ENCODE peak calls at places on chromosomes 12 and 14, in nine cellular contexts. One of them, this sample, is unnamed.

GRCh38 chr12:6863586-6864321 is 3.6 kb upstream of the TPI1 start:
- DNase-seq in stimulated activated CD4-positive, alpha-beta T cell treated with anti-CD3 and anti-CD28 coated beads, Interleukin-4, amount 100 ng/mL, for 48 hours: no peak
- DNase-seq in fibroblast of the aortic adventitia: no peak
- DNase-seq in naive thymus-derived CD8-positive, alpha-beta T cell: no peak
- DNase-seq in cardiac fibroblast: no peak
- DNase-seq in AG20443: no peak
- DNase-seq in stimulated activated CD8-positive, alpha-beta memory T cell treated with anti-CD3 and anti-CD28 coated beads, Interleukin-15, amount 100 ng/mL, for 48 hours: no peak
- DNase-seq in EH: peak
- DNase-seq in nephron progenitor cell: no peak
- DNase-seq in this sample: no peak

GRCh38 chr12:126389215-126389841 is 1324.1 kb downstream of the AACS start:
- DNase-seq in stimulated activated CD4-positive, alpha-beta T cell treated with anti-CD3 and anti-CD28 coated beads, Interleukin-4, amount 100 ng/mL, for 48 hours: no peak
- DNase-seq in fibroblast of the aortic adventitia: peak
- DNase-seq in naive thymus-derived CD8-positive, alpha-beta T cell: no peak
- DNase-seq in cardiac fibroblast: peak
- DNase-seq in AG20443: peak
- DNase-seq in stimulated activated CD8-positive, alpha-beta memory T cell treated with anti-CD3 and anti-CD28 coated beads, Interleukin-15, amount 100 ng/mL, for 48 hours: no peak
- DNase-seq in EH: peak
- DNase-seq in nephron progenitor cell: no peak
- DNase-seq in this sample: no peak

GRCh38 chr14:101175731-101176534 is 272.4 kb upstream of the RTL1 start:
- DNase-seq in stimulated activated CD4-positive, alpha-beta T cell treated with anti-CD3 and anti-CD28 coated beads, Interleukin-4, amount 100 ng/mL, for 48 hours: no peak
- DNase-seq in fibroblast of the aortic adventitia: no peak
- DNase-seq in naive thymus-derived CD8-positive, alpha-beta T cell: no peak
- DNase-seq in cardiac fibroblast: no peak
- DNase-seq in AG20443: no peak
- DNase-seq in stimulated activated CD8-positive, alpha-beta memory T cell treated with anti-CD3 and anti-CD28 coated beads, Interleukin-15, amount 100 ng/mL, for 48 hours: no peak
- DNase-seq in EH: no peak
- DNase-seq in nephron progenitor cell: no peak
- DNase-seq in this sample: no peak

GRCh38 chr12:122021822-122022392 is at the start of gene BCL7A:
- DNase-seq in stimulated activated CD4-positive, alpha-beta T cell treated with anti-CD3 and anti-CD28 coated beads, Interleukin-4, amount 100 ng/mL, for 48 hours: peak
- DNase-seq in fibroblast of the aortic adventitia: peak
- DNase-seq in naive thymus-derived CD8-positive, alpha-beta T cell: peak
- DNase-seq in cardiac fibroblast: peak
- DNase-seq in AG20443: peak
- DNase-seq in stimulated activated CD8-positive, alpha-beta memory T cell treated with anti-CD3 and anti-CD28 coated beads, Interleukin-15, amount 100 ng/mL, for 48 hours: no peak
- DNase-seq in EH: peak
- DNase-seq in nephron progenitor cell: peak
- DNase-seq in this sample: peak

GRCh38 chr12:124388679-124389536 is 94.0 kb downstream of the RFLNA start:
- DNase-seq in stimulated activated CD4-positive, alpha-beta T cell treated with anti-CD3 and anti-CD28 coated beads, Interleukin-4, amount 100 ng/mL, for 48 hours: peak
- DNase-seq in fibroblast of the aortic adventitia: peak
- DNase-seq in naive thymus-derived CD8-positive, alpha-beta T cell: peak
- DNase-seq in cardiac fibroblast: peak
- DNase-seq in AG20443: peak
- DNase-seq in stimulated activated CD8-positive, alpha-beta memory T cell treated with anti-CD3 and anti-CD28 coated beads, Interleukin-15, amount 100 ng/mL, for 48 hours: peak
- DNase-seq in EH: peak
- DNase-seq in nephron progenitor cell: peak
- DNase-seq in this sample: peak

GRCh38 chr12:57735952-57736742 is 2.4 kb downstream of the AGAP2 start:
- DNase-seq in stimulated activated CD4-positive, alpha-beta T cell treated with anti-CD3 and anti-CD28 coated beads, Interleukin-4, amount 100 ng/mL, for 48 hours: no peak
- DNase-seq in fibroblast of the aortic adventitia: no peak
- DNase-seq in naive thymus-derived CD8-positive, alpha-beta T cell: no peak
- DNase-seq in cardiac fibroblast: peak
- DNase-seq in AG20443: peak
- DNase-seq in stimulated activated CD8-positive, alpha-beta memory T cell treated with anti-CD3 and anti-CD28 coated beads, Interleukin-15, amount 100 ng/mL, for 48 hours: no peak
- DNase-seq in EH: peak
- DNase-seq in nephron progenitor cell: peak
- DNase-seq in this sample: no peak

GRCh38 chr14:56248442-56248841 is 130.2 kb downstream of the PELI2 start:
- DNase-seq in stimulated activated CD4-positive, alpha-beta T cell treated with anti-CD3 and anti-CD28 coated beads, Interleukin-4, amount 100 ng/mL, for 48 hours: no peak
- DNase-seq in fibroblast of the aortic adventitia: no peak
- DNase-seq in naive thymus-derived CD8-positive, alpha-beta T cell: no peak
- DNase-seq in cardiac fibroblast: no peak
- DNase-seq in AG20443: no peak
- DNase-seq in stimulated activated CD8-positive, alpha-beta memory T cell treated with anti-CD3 and anti-CD28 coated beads, Interleukin-15, amount 100 ng/mL, for 48 hours: no peak
- DNase-seq in EH: no peak
- DNase-seq in nephron progenitor cell: no peak
- DNase-seq in this sample: no peak

GRCh38 chr12:17976202-17976601 is 113.8 kb downstream of the RERGL start:
- DNase-seq in stimulated activated CD4-positive, alpha-beta T cell treated with anti-CD3 and anti-CD28 coated beads, Interleukin-4, amount 100 ng/mL, for 48 hours: no peak
- DNase-seq in fibroblast of the aortic adventitia: no peak
- DNase-seq in naive thymus-derived CD8-positive, alpha-beta T cell: no peak
- DNase-seq in cardiac fibroblast: peak
- DNase-seq in AG20443: no peak
- DNase-seq in stimulated activated CD8-positive, alpha-beta memory T cell treated with anti-CD3 and anti-CD28 coated beads, Interleukin-15, amount 100 ng/mL, for 48 hours: no peak
- DNase-seq in EH: no peak
- DNase-seq in nephron progenitor cell: peak
- DNase-seq in this sample: no peak

GRCh38 chr14:98946995-98947394 is 325.0 kb downstream of the BCL11B start:
- DNase-seq in stimulated activated CD4-positive, alpha-beta T cell treated with anti-CD3 and anti-CD28 coated beads, Interleukin-4, amount 100 ng/mL, for 48 hours: no peak
- DNase-seq in fibroblast of the aortic adventitia: no peak
- DNase-seq in naive thymus-derived CD8-positive, alpha-beta T cell: no peak
- DNase-seq in cardiac fibroblast: no peak
- DNase-seq in AG20443: no peak
- DNase-seq in stimulated activated CD8-positive, alpha-beta memory T cell treated with anti-CD3 and anti-CD28 coated beads, Interleukin-15, amount 100 ng/mL, for 48 hours: no peak
- DNase-seq in EH: no peak
- DNase-seq in nephron progenitor cell: peak
- DNase-seq in this sample: no peak

GRCh38 chr12:121217066-121217465 is 7.1 kb downstream of the P2RX4 start:
- DNase-seq in stimulated activated CD4-positive, alpha-beta T cell treated with anti-CD3 and anti-CD28 coated beads, Interleukin-4, amount 100 ng/mL, for 48 hours: no peak
- DNase-seq in fibroblast of the aortic adventitia: no peak
- DNase-seq in naive thymus-derived CD8-positive, alpha-beta T cell: no peak
- DNase-seq in cardiac fibroblast: no peak
- DNase-seq in AG20443: no peak
- DNase-seq in stimulated activated CD8-positive, alpha-beta memory T cell treated with anti-CD3 and anti-CD28 coated beads, Interleukin-15, amount 100 ng/mL, for 48 hours: no peak
- DNase-seq in EH: no peak
- DNase-seq in nephron progenitor cell: no peak
- DNase-seq in this sample: no peak

GRCh38 chr12:103547929-103548328 is 39.1 kb upstream of the STAB2 start:
- DNase-seq in stimulated activated CD4-positive, alpha-beta T cell treated with anti-CD3 and anti-CD28 coated beads, Interleukin-4, amount 100 ng/mL, for 48 hours: no peak
- DNase-seq in fibroblast of the aortic adventitia: no peak
- DNase-seq in naive thymus-derived CD8-positive, alpha-beta T cell: no peak
- DNase-seq in cardiac fibroblast: no peak
- DNase-seq in AG20443: no peak
- DNase-seq in stimulated activated CD8-positive, alpha-beta memory T cell treated with anti-CD3 and anti-CD28 coated beads, Interleukin-15, amount 100 ng/mL, for 48 hours: no peak
- DNase-seq in EH: no peak
- DNase-seq in nephron progenitor cell: no peak
- DNase-seq in this sample: no peak

GRCh38 chr14:98900721-98901272 is 371.2 kb downstream of the BCL11B start:
- DNase-seq in stimulated activated CD4-positive, alpha-beta T cell treated with anti-CD3 and anti-CD28 coated beads, Interleukin-4, amount 100 ng/mL, for 48 hours: no peak
- DNase-seq in fibroblast of the aortic adventitia: no peak
- DNase-seq in naive thymus-derived CD8-positive, alpha-beta T cell: no peak
- DNase-seq in cardiac fibroblast: no peak
- DNase-seq in AG20443: no peak
- DNase-seq in stimulated activated CD8-positive, alpha-beta memory T cell treated with anti-CD3 and anti-CD28 coated beads, Interleukin-15, amount 100 ng/mL, for 48 hours: no peak
- DNase-seq in EH: no peak
- DNase-seq in nephron progenitor cell: no peak
- DNase-seq in this sample: no peak

GRCh38 chr12:132904718-132905328 is 17.4 kb upstream of the CHFR start:
- DNase-seq in stimulated activated CD4-positive, alpha-beta T cell treated with anti-CD3 and anti-CD28 coated beads, Interleukin-4, amount 100 ng/mL, for 48 hours: peak
- DNase-seq in fibroblast of the aortic adventitia: no peak
- DNase-seq in naive thymus-derived CD8-positive, alpha-beta T cell: peak
- DNase-seq in cardiac fibroblast: peak
- DNase-seq in AG20443: peak
- DNase-seq in stimulated activated CD8-positive, alpha-beta memory T cell treated with anti-CD3 and anti-CD28 coated beads, Interleukin-15, amount 100 ng/mL, for 48 hours: peak
- DNase-seq in EH: peak
- DNase-seq in nephron progenitor cell: peak
- DNase-seq in this sample: peak

GRCh38 chr12:52354197-52354596 is 13.1 kb downstream of the KRT85 start:
- DNase-seq in stimulated activated CD4-positive, alpha-beta T cell treated with anti-CD3 and anti-CD28 coated beads, Interleukin-4, amount 100 ng/mL, for 48 hours: no peak
- DNase-seq in fibroblast of the aortic adventitia: no peak
- DNase-seq in naive thymus-derived CD8-positive, alpha-beta T cell: no peak
- DNase-seq in cardiac fibroblast: no peak
- DNase-seq in AG20443: no peak
- DNase-seq in stimulated activated CD8-positive, alpha-beta memory T cell treated with anti-CD3 and anti-CD28 coated beads, Interleukin-15, amount 100 ng/mL, for 48 hours: no peak
- DNase-seq in EH: peak
- DNase-seq in nephron progenitor cell: no peak
- DNase-seq in this sample: no peak

GRCh38 chr12:46508651-46509050 is 136.1 kb upstream of the SLC38A2 start:
- DNase-seq in stimulated activated CD4-positive, alpha-beta T cell treated with anti-CD3 and anti-CD28 coated beads, Interleukin-4, amount 100 ng/mL, for 48 hours: no peak
- DNase-seq in fibroblast of the aortic adventitia: no peak
- DNase-seq in naive thymus-derived CD8-positive, alpha-beta T cell: no peak
- DNase-seq in cardiac fibroblast: no peak
- DNase-seq in AG20443: no peak
- DNase-seq in stimulated activated CD8-positive, alpha-beta memory T cell treated with anti-CD3 and anti-CD28 coated beads, Interleukin-15, amount 100 ng/mL, for 48 hours: no peak
- DNase-seq in EH: no peak
- DNase-seq in nephron progenitor cell: no peak
- DNase-seq in this sample: no peak

GRCh38 chr12:49543221-49543913 is 4.5 kb downstream of the KCNH3 start:
- DNase-seq in stimulated activated CD4-positive, alpha-beta T cell treated with anti-CD3 and anti-CD28 coated beads, Interleukin-4, amount 100 ng/mL, for 48 hours: no peak
- DNase-seq in fibroblast of the aortic adventitia: no peak
- DNase-seq in naive thymus-derived CD8-positive, alpha-beta T cell: no peak
- DNase-seq in cardiac fibroblast: no peak
- DNase-seq in AG20443: no peak
- DNase-seq in stimulated activated CD8-positive, alpha-beta memory T cell treated with anti-CD3 and anti-CD28 coated beads, Interleukin-15, amount 100 ng/mL, for 48 hours: no peak
- DNase-seq in EH: no peak
- DNase-seq in nephron progenitor cell: no peak
- DNase-seq in this sample: no peak

GRCh38 chr14:85175556-85175955 is 354.4 kb upstream of the FLRT2 start:
- DNase-seq in stimulated activated CD4-positive, alpha-beta T cell treated with anti-CD3 and anti-CD28 coated beads, Interleukin-4, amount 100 ng/mL, for 48 hours: no peak
- DNase-seq in fibroblast of the aortic adventitia: peak
- DNase-seq in naive thymus-derived CD8-positive, alpha-beta T cell: no peak
- DNase-seq in cardiac fibroblast: peak
- DNase-seq in AG20443: peak
- DNase-seq in stimulated activated CD8-positive, alpha-beta memory T cell treated with anti-CD3 and anti-CD28 coated beads, Interleukin-15, amount 100 ng/mL, for 48 hours: no peak
- DNase-seq in EH: peak
- DNase-seq in nephron progenitor cell: no peak
- DNase-seq in this sample: no peak

GRCh38 chr14:95065411-95065810 is 91.9 kb downstream of the DICER1 start:
- DNase-seq in stimulated activated CD4-positive, alpha-beta T cell treated with anti-CD3 and anti-CD28 coated beads, Interleukin-4, amount 100 ng/mL, for 48 hours: no peak
- DNase-seq in fibroblast of the aortic adventitia: no peak
- DNase-seq in naive thymus-derived CD8-positive, alpha-beta T cell: no peak
- DNase-seq in cardiac fibroblast: no peak
- DNase-seq in AG20443: no peak
- DNase-seq in stimulated activated CD8-positive, alpha-beta memory T cell treated with anti-CD3 and anti-CD28 coated beads, Interleukin-15, amount 100 ng/mL, for 48 hours: no peak
- DNase-seq in EH: no peak
- DNase-seq in nephron progenitor cell: no peak
- DNase-seq in this sample: no peak